ENCODE peak calls at places on chromosome 3, in four cellular contexts. N, J, F and Z are unnamed samples.

GRCh38 chr3:160801386-160802118 is 45.5 kb downstream of the PPM1L start:
- DNase-seq in F (no peak), N (no peak), J (peak), Z (peak)

GRCh38 chr3:169760479-169760878 is 4.4 kb downstream of the TERC start:
- DNase-seq in N (no peak), J (peak), F (no peak), Z (no peak)

GRCh38 chr3:185420762-185421161 is 57.8 kb downstream of the MAP3K13 start:
- DNase-seq in N (no peak), F (no peak), J (no peak), Z (no peak)

GRCh38 chr3:30544811-30545210 is 61.6 kb upstream of the TGFBR2 start:
- DNase-seq in J (peak), F (no peak), N (no peak), Z (no peak)

GRCh38 chr3:170469151-170470062 is 50.7 kb downstream of the CLDN11 start:
- DNase-seq in N (no peak), J (peak), F (no peak), Z (no peak)

GRCh38 chr3:177601120-177601519 is 403.8 kb upstream of the TBL1XR1 start:
- DNase-seq in N (no peak), F (no peak), J (no peak), Z (no peak)

GRCh38 chr3:5122741-5123706 is 932 bp downstream of the ARL8B start:
- DNase-seq in J (no peak), N (peak), F (peak), Z (peak)

GRCh38 chr3:33915796-33916589 is 117.6 kb downstream of the PDCD6IP start:
- DNase-seq in N (no peak), F (peak), J (peak), Z (peak)

GRCh38 chr3:43870844-43871626 is 180.3 kb downstream of the ABHD5 start:
- DNase-seq in J (no peak), F (no peak), N (no peak), Z (no peak)

GRCh38 chr3:186993940-186994670 is 63.8 kb downstream of the ST6GAL1 start:
- DNase-seq in N (no peak), F (no peak), J (no peak), Z (no peak)

GRCh38 chr3:112752092-112752512 is 94.6 kb downstream of the CD200R1L start:
- DNase-seq in F (no peak), N (no peak), J (no peak), Z (no peak)

GRCh38 chr3:46193436-46193835 is 14.7 kb downstream of the CCR1 start:
- DNase-seq in F (no peak), J (no peak), N (no peak), Z (no peak)

GRCh38 chr3:175192536-175192935 is 333.4 kb downstream of the NAALADL2 start:
- DNase-seq in J (no peak), N (no peak), F (no peak), Z (no peak)

GRCh38 chr3:140898340-140899180 is 43.1 kb upstream of the SLC25A36 start:
- DNase-seq in J (peak), N (peak), F (no peak), Z (peak)
- TF ChIP-seq CTCF in J (peak), N (peak), F (peak), Z (peak)

GRCh38 chr3:42690191-42690590 is 4.9 kb downstream of the KLHL40 start:
- DNase-seq in J (no peak), N (no peak), F (no peak), Z (no peak)
- TF ChIP-seq CTCF in J (no peak), N (no peak), F (no peak), Z (no peak)

GRCh38 chr3:94862703-94863102 is 799.8 kb downstream of the NSUN3 start:
- DNase-seq in F (peak), J (peak), N (peak), Z (peak)
- TF ChIP-seq CTCF in F (peak), J (no peak), N (peak), Z (peak)

DNA sequence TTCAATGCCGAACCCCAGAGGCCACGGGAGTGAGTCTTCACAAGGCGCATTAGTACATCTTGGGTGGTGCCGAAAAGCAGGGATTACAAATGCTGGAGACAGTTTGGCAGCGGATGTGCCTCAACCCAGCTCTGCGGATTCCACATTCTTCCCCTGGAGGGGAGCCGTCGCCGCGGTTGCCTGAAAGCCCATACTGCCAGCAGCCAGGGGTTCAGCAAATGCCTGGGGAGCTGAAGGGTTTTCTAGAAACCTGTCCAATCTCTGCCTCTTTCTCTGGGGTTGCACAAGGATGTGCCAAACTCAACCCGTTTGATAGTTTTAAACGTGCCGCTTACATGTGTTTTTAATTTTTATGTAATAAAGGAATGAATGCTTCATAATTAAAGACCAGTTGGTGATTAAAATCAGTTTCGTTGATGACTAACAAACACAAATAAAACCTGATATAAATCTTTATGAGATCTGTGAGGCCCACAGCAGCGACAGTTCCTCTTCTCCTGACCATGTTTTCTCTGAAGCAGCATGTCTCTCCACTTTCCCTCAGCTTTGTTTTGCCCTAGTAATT is 74.6 kb upstream of the LEKR1 start:
- DNase-seq in J (no peak), N (no peak), F (peak), Z (no peak)
- TF ChIP-seq CTCF in J (no peak), N (no peak), F (no peak), Z (no peak)

DNA sequence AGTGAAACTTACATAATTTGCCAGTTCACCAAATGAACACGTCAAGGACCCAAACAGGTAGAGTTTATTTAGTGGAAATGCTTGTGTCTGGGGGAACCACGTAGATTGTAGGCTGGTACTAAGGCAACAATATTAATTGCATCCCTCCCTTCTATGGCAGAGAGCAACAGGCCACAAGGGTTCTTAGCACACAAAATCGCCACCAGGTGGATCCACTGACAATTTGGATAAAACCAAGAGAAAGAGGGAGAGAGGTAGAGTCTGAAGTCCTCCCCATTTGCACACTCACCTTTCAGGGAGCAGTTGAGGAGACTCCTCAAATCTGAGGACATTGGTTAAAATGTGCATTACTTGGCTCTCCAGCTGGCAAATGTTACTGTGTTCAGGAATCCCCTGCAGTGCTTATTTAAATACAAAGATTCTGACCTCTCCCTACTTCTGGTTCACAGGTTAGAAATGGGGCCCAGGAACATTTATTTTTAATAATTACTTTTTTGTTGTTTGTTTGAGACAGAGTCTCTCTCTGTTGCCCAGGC is 181.0 kb upstream of the FEZF2 start:
- DNase-seq in J (no peak), F (peak), N (no peak), Z (no peak)
- TF ChIP-seq CTCF in J (no peak), F (no peak), N (peak), Z (no peak)

GRCh38 chr3:123028233-123028828 is 768 bp upstream of the SEMA5B start:
- DNase-seq in N (peak), J (peak), F (peak), Z (peak)
- TF ChIP-seq CTCF in N (peak), J (peak), F (no peak), Z (peak)